ENCODE peak calls at places on chromosomes 12 and 14, in ten cellular contexts. T, E, L, G, I, K, U, A, C and Y are unnamed samples.

GRCh38 chr12:95877622-95878021 is 18.9 kb downstream of the SNRPF start:
- DNase-seq in T (no peak), E (no peak), L (no peak), G (peak), I (no peak), K (no peak), U (no peak), A (no peak), C (no peak), Y (peak)

GRCh38 chr12:29054790-29055663 is 94.1 kb upstream of the FAR2 start:
- DNase-seq in T (no peak), E (no peak), L (no peak), G (no peak), I (no peak), K (no peak), U (no peak), A (no peak), C (peak), Y (no peak)

GRCh38 chr14:96901227-96901626 is 104.0 kb downstream of the VRK1 start:
- DNase-seq in T (no peak), E (no peak), L (no peak), G (no peak), I (peak), K (no peak), U (no peak), A (no peak), C (no peak), Y (no peak)

GRCh38 chr14:68365228-68365627 is 427.6 kb downstream of the ZFP36L1 start:
- DNase-seq in T (peak), E (no peak), L (no peak), G (peak), I (no peak), K (peak), U (peak), A (no peak), C (peak), Y (peak)

GRCh38 chr12:58633479-58633878 is 286.8 kb downstream of the LRIG3 start:
- DNase-seq in T (peak), E (no peak), L (no peak), G (peak), I (no peak), K (no peak), U (no peak), A (no peak), C (peak), Y (peak)

GRCh38 chr12:129119537-129119936 is 266.3 kb downstream of the GLT1D1 start:
- DNase-seq in T (no peak), E (peak), L (no peak), G (no peak), I (no peak), K (no peak), U (no peak), A (no peak), C (no peak), Y (no peak)

GRCh38 chr12:109433618-109434017 is 43.5 kb downstream of the KCTD10 start:
- DNase-seq in T (no peak), E (no peak), L (no peak), G (no peak), I (no peak), K (no peak), U (no peak), A (no peak), C (no peak), Y (no peak)

GRCh38 chr14:68795602-68796417 is 2.9 kb upstream of the ZFP36L1 start:
- DNase-seq in T (peak), E (no peak), L (peak), G (peak), I (peak), K (no peak), U (no peak), A (peak), C (peak), Y (peak)

GRCh38 chr12:111330800-111331752 is 37.8 kb downstream of the PHETA1 start:
- DNase-seq in T (peak), E (no peak), L (peak), G (peak), I (no peak), K (peak), U (peak), A (no peak), C (peak), Y (peak)

DNA sequence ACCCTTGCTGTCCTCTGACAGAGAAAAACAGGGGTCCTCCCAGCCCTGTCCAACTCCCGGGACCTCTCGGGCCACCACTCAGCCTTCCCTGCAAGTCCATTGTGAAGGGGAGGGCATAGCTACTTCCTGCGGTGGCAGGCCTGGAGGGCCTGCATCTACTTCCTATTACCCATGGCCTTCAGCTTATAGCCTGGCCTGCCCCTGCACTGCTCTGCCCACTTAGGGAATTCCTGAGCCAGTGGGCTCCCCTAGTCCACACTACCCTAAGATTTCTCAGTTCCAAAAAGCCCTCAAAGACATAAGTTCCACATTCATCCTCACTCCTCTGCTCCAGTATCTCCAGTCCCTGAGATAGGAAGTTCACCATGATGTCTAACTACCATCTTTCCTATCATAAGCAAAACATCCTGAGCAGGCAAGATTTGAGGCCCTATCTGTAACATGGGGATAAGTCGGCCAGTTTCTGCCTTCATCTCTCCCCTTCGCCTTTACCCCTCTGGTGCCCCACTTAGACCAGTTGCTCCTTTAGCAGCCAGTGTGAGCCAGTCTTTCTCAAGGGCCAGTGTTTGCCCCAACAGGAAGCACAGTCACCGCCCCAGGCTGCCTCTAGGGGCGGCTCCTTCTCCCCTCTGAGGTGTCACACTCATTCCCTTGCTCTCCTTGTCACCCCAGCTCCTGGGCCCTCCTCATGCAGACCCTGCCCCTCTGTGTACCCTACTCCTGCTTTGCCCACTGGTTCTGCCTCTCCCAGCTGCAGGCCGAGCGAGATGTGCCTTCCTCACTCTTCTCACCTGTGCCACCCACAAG is 10.9 kb downstream of the HDAC7 start:
- DNase-seq in T (peak), E (no peak), L (no peak), G (peak), I (no peak), K (no peak), U (no peak), A (no peak), C (no peak), Y (peak)
- TF ChIP-seq CTCF in T (peak), E (peak), L (no peak), G (peak), I (peak), K (no peak), U (peak), A (no peak), C (peak), Y (peak)

DNA sequence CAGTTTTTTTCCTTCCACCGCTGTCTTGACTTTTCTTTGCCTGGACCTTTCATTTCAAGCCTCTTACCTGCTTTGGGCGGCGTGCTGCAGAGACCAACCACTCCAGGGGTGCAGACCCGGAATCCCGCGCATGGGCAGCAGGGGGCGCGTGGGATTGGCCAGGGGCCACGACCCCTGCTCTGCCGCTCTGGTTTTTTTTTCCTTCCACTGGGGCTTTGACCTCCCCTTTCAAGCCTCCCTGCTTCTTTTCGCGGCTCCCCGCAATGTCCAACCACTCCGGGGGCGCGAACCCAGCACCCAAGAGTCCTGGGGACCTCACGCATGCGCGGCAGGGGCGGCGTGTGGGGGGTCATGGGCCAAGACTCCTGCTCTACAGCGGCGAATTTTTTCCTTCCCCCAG is 325.1 kb downstream of the ALG10 start:
- DNase-seq in T (no peak), E (no peak), L (peak), G (no peak), I (no peak), K (no peak), U (no peak), A (no peak), C (no peak), Y (no peak)
- TF ChIP-seq CTCF in T (no peak), E (no peak), L (peak), G (no peak), I (no peak), K (no peak), U (peak), A (no peak), C (no peak), Y (no peak)

DNA sequence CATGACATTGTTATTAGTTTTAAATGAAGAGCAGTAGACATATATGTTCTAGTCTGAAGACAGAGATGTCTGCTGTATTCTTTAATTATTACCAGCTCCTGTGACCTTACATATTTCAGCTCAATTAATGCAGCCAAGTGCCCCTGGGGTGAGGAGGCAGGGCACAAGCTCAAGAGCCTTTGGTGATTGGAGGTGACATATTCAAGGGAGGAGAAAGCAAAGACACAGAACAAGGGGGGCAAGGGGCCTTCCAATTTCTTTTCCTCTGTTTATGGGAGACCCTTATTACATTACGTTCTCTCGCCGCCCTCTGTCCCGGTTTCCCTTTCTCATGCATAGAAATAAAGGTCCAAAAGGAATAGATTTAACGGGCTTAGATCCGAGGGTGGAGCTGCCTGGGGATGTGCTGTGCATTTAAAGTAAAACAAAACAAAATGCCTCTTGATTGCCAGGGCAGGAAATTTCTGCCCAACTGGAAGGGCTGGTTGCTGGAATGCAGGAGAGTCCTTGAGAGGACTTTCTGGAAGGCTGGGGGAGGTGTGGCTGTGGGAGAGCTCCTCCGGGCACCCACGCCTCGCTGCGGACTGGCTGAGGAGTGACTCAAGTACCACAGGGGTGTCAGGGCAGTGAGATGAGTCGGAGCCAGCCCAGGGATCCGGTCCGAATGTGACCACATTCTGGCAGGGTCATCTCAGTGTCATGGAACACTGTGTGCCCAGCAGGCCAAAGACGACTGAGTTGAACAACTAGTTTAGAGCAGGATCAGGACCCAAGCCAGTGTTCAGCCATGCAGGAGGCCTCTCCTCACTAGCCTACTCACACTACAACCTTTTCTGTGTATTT is 32.1 kb upstream of the GSG1 start:
- DNase-seq in T (peak), E (no peak), L (no peak), G (peak), I (no peak), K (peak), U (peak), A (peak), C (peak), Y (peak)
- TF ChIP-seq CTCF in T (peak), E (no peak), L (no peak), G (peak), I (no peak), K (peak), U (no peak), A (no peak), C (peak), Y (peak)

GRCh38 chr14:88727057-88727456 is 65.7 kb downstream of the EML5 start:
- DNase-seq in T (peak), E (no peak), L (no peak), G (no peak), I (no peak), K (no peak), U (no peak), A (no peak), C (no peak), Y (no peak)

DNA sequence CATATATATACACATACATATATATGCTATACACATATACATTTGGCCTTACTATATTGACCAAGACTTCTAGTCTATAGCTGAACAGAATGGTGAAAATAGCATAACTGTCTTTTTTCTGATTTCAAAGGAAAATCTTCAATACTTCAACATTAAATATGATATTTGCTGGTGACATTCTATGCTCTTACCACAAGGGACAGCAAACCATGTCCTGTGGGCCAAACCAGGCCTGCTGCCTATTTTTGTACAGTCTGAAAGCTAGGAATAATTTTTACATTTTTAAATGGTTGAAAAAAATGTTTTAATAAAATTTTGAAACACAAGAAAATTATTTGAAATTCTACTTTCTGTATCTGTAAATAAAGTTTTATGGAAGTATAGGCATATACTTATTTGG is 63.6 kb downstream of the EML5 start:
- DNase-seq in T (peak), E (no peak), L (no peak), G (no peak), I (no peak), K (no peak), U (no peak), A (no peak), C (no peak), Y (peak)
- TF ChIP-seq CTCF in T (peak), E (peak), L (no peak), G (peak), I (peak), K (peak), U (peak), A (no peak), C (peak), Y (peak)